ENCODE peak calls at places on chromosomes 7 and 10, in eight cellular contexts. T, B, I, U, Z, F, W and J are unnamed samples.

GRCh38 chr7:116579322-116579721 is 54.5 kb downstream of the CAV1 start:
- DNase-seq in T (no peak), B (no peak), I (no peak), U (no peak), Z (no peak), F (no peak), W (no peak), J (no peak)

GRCh38 chr7:30555525-30555924 is 39.2 kb upstream of the GARS1 start:
- DNase-seq in T (no peak), B (no peak), I (no peak), U (no peak), Z (no peak), F (no peak), W (no peak), J (no peak)

GRCh38 chr10:102119417-102120141 is 589 bp downstream of the LDB1 start:
- DNase-seq in T (peak), B (peak), I (peak), U (peak), Z (peak), F (peak), W (peak), J (peak)

GRCh38 chr7:74290590-74290950 is 1.4 kb downstream of the CLIP2 start:
- DNase-seq in T (no peak), B (no peak), I (no peak), U (peak), Z (no peak), F (no peak), W (no peak), J (no peak)

GRCh38 chr7:103902917-103903316 is 86.5 kb downstream of the RELN start:
- DNase-seq in T (no peak), B (no peak), I (no peak), U (no peak), Z (no peak), F (no peak), W (no peak), J (no peak)

GRCh38 chr7:74033372-74034311 is 5.7 kb downstream of the ELN start:
- DNase-seq in T (peak), B (no peak), I (no peak), U (no peak), Z (no peak), F (peak), W (peak), J (peak)

GRCh38 chr10:61592581-61592980 is 70.1 kb upstream of the CABCOCO1 start:
- DNase-seq in T (no peak), B (peak), I (no peak), U (no peak), Z (peak), F (peak), W (no peak), J (peak)

GRCh38 chr10:9668411-9668810 is 1349.3 kb upstream of the CELF2 start:
- DNase-seq in T (no peak), B (no peak), I (no peak), U (no peak), Z (no peak), F (no peak), W (no peak), J (no peak)

GRCh38 chr7:27094304-27095049 is 1.3 kb downstream of the HOXA1 start:
- DNase-seq in T (no peak), B (no peak), I (no peak), U (no peak), Z (no peak), F (no peak), W (no peak), J (no peak)

GRCh38 chr10:84824525-84824924 is 496.1 kb downstream of the CCSER2 start:
- DNase-seq in T (no peak), B (no peak), I (no peak), U (no peak), Z (no peak), F (no peak), W (no peak), J (no peak)

GRCh38 chr10:35203744-35204143 is 77.1 kb downstream of the CREM start:
- DNase-seq in T (no peak), B (no peak), I (no peak), U (no peak), Z (no peak), F (no peak), W (no peak), J (no peak)

GRCh38 chr7:44973610-44974401 is 5.0 kb downstream of the MYO1G start:
- DNase-seq in T (no peak), B (peak), I (no peak), U (peak), Z (peak), F (peak), W (peak), J (no peak)
- TF ChIP-seq CTCF in T (peak), B (peak), I (peak), U (peak), Z (peak), F (peak), W (peak), J (peak)

GRCh38 chr10:96272986-96273280 is 1.6 kb upstream of the BLNK start:
- DNase-seq in T (no peak), B (no peak), I (no peak), U (no peak), Z (no peak), F (no peak), W (no peak), J (peak)

GRCh38 chr10:96279219-96279641 is 7.9 kb upstream of the BLNK start:
- DNase-seq in T (no peak), B (no peak), I (no peak), U (no peak), Z (no peak), F (no peak), W (no peak), J (no peak)

GRCh38 chr10:96275685-96276418 is 4.5 kb upstream of the BLNK start:
- DNase-seq in T (no peak), B (no peak), I (no peak), U (peak), Z (peak), F (no peak), W (no peak), J (peak)

GRCh38 chr10:96276831-96277230 is 5.5 kb upstream of the BLNK start:
- DNase-seq in T (no peak), B (no peak), I (no peak), U (no peak), Z (no peak), F (no peak), W (no peak), J (no peak)

DNA sequence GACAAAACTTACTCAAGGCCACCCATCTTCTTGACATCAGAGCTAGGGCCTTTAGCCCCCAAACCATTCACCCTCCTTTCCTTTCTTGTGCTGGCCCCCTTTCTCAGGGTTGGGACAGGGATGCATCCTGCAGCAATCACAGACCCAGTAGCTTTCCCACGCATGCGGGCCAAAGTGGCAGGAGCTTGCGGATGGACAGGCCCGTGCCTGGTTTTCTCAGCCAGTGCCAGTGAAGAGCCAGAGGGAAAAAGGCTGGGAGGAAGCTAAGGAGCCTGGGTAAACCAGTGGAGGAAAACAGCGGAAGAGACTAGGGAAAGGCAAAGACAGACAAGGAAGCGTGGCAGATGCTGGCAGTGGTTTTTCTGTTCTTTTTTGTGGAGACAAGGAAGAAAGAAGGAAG is 5.1 kb upstream of the BLNK start:
- DNase-seq in T (no peak), B (no peak), I (no peak), U (no peak), Z (no peak), F (no peak), W (no peak), J (no peak)
- H3K27ac ChIP-seq in T (no peak), B (no peak), I (peak), U (peak), Z (no peak), F (no peak), W (peak), J (peak)

GRCh38 chr10:110840225-110840922 is 31.4 kb upstream of the PDCD4 start:
- DNase-seq in T (peak), B (peak), I (no peak), U (peak), Z (no peak), F (no peak), W (no peak), J (peak)

GRCh38 chr10:110840923-110841428 is 30.8 kb upstream of the PDCD4 start:
- DNase-seq in T (no peak), B (no peak), I (no peak), U (peak), Z (no peak), F (no peak), W (no peak), J (no peak)

GRCh38 chr10:110842305-110842952 is 29.3 kb upstream of the PDCD4 start:
- DNase-seq in T (no peak), B (no peak), I (no peak), U (peak), Z (no peak), F (no peak), W (no peak), J (no peak)

GRCh38 chr10:110843031-110843430 is 28.7 kb upstream of the PDCD4 start:
- DNase-seq in T (no peak), B (no peak), I (no peak), U (peak), Z (no peak), F (no peak), W (no peak), J (no peak)

GRCh38 chr10:110841767-110842267 is 29.9 kb upstream of the PDCD4 start:
- DNase-seq in T (no peak), B (no peak), I (no peak), U (peak), Z (no peak), F (no peak), W (no peak), J (no peak)
- TF ChIP-seq POLR2A in T (no peak), B (no peak), I (no peak), U (no peak), Z (no peak), F (no peak), W (no peak), J (no peak)

DNA sequence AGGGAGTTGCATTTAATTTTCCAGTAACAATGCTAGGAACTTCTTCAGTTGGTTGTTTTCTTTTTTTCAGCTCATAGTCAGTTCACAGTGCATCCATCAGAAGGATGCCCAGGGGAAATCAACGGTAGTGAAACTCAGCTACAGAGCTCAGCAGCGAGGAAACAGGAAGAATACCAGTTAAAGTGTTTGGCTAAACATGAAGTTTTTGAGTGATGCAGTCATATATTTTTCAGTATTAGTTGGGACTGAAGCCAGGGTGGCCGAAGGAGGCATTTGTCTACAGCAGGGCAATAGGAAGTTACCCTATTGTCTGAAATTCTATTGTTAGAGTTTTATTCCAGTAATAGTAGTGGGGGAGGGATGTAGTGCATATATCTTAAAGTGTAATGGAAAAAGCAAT is 45.3 kb upstream of the MALRD1 start:
- DNase-seq in T (no peak), B (no peak), I (no peak), U (no peak), Z (peak), F (no peak), W (no peak), J (no peak)
- TF ChIP-seq CTCF in T (no peak), B (no peak), I (no peak), U (no peak), Z (no peak), F (no peak), W (no peak), J (no peak)

GRCh38 chr7:5533821-5534367 is 110.3 kb upstream of the TNRC18 start:
- DNase-seq in T (no peak), B (no peak), I (no peak), U (no peak), Z (peak), F (no peak), W (no peak), J (no peak)
- H3K27ac ChIP-seq in T (peak), B (peak), I (peak), U (peak), Z (no peak), F (no peak), W (no peak), J (no peak)

GRCh38 chr7:47698386-47698785 is 116.5 kb upstream of the TNS3 start:
- DNase-seq in T (no peak), B (no peak), I (no peak), U (no peak), Z (no peak), F (no peak), W (no peak), J (no peak)
- TF ChIP-seq POLR2A in T (no peak), B (no peak), I (no peak), U (no peak), Z (no peak), F (no peak), W (no peak), J (no peak)

DNA sequence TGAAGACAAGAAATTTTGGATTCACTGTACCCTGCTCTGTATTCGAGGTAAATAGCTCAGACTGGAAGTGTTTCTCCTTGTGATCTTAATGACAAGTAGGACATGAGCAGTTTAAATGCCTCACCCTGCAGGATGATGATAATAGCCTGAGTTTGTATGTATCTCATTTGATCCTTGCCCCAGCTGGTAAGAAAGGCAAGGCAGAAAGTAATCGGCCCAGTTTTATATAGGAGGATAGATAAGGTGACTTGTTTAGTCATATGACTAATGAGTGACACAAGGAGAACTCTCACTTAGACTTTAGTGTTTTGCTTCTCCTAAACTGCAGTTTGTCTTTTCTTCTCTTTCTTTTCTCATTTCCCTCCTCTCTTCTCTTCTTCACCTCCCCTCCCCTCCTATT is 372.6 kb downstream of the PHF14 start:
- DNase-seq in T (no peak), B (no peak), I (no peak), U (no peak), Z (no peak), F (no peak), W (no peak), J (no peak)
- TF ChIP-seq CTCF in T (no peak), B (no peak), I (no peak), U (no peak), Z (no peak), F (no peak), W (no peak), J (no peak)

GRCh38 chr7:149422065-149422913 is 38.6 kb downstream of the ZNF777 start:
- DNase-seq in T (no peak), B (peak), I (peak), U (peak), Z (peak), F (peak), W (no peak), J (peak)
- H3K27ac ChIP-seq in T (peak), B (peak), I (peak), U (peak), Z (peak), F (peak), W (no peak), J (no peak)

GRCh38 chr7:95317546-95317945 is 6.8 kb downstream of the PON1 start:
- DNase-seq in T (no peak), B (no peak), I (no peak), U (no peak), Z (no peak), F (no peak), W (no peak), J (no peak)

GRCh38 chr7:95319570-95319969 is 4.8 kb downstream of the PON1 start:
- DNase-seq in T (no peak), B (no peak), I (no peak), U (no peak), Z (no peak), F (no peak), W (no peak), J (no peak)

GRCh38 chr7:95317966-95318365 is 6.4 kb downstream of the PON1 start:
- DNase-seq in T (no peak), B (no peak), I (no peak), U (no peak), Z (no peak), F (no peak), W (no peak), J (no peak)

GRCh38 chr7:95316588-95316987 is 7.7 kb downstream of the PON1 start:
- DNase-seq in T (no peak), B (no peak), I (no peak), U (no peak), Z (no peak), F (no peak), W (no peak), J (no peak)

DNA sequence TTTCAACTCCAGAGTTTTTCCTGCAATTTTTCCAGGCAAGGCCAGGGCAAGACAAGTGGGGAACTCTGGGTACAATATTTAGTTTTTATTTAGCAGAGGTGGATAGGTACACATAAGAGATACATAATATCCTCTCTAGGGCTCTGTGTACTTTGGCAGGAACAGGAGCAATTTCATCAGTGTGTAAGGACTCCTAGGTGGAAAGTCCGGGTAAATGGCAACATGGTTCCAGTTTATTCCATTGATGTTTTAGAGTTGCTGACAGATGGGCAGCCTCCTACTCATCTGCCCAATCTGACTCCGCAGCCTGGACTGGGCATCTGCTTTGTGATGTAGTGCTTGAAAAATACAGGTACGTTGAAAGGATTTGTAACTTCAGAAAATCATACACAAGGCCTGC is 5.8 kb downstream of the PON1 start:
- DNase-seq in T (no peak), B (no peak), I (no peak), U (no peak), Z (no peak), F (no peak), W (no peak), J (no peak)
- TF ChIP-seq POLR2A in T (no peak), B (no peak), I (no peak), U (no peak), Z (no peak), F (no peak), W (no peak), J (no peak)